ENCODE peak calls at places on chromosomes 12 and 14, in ten cellular contexts. N is A172; O is activated CD4-positive, alpha-beta T cell treated with anti-CD3 and anti-CD28 coated beads for 48 hours; Y is mucosa of descending colon; J is A549; D is NCI-H460; I is heart left ventricle; H is fibroblast of pulmonary artery; M is amniotic stem cell; R is cardiac muscle cell. C is an unnamed sample.

GRCh38 chr12:87802721-87803011 is 226.5 kb downstream of the C12orf50 start:
- DNase-seq in N (no peak), O (no peak), Y (no peak), J (no peak), D (no peak), I (no peak), H (no peak), M (no peak), R (no peak), C (no peak)

GRCh38 chr14:35404496-35405303 is at the start of gene NFKBIA:
- DNase-seq in N (peak), O (peak), Y (peak), J (peak), D (peak), I (peak), H (peak), M (peak), R (peak), C (peak)

GRCh38 chr14:104307246-104307626 is 168.8 kb downstream of the KIF26A start:
- DNase-seq in N (no peak), O (no peak), Y (no peak), J (no peak), D (no peak), I (no peak), H (no peak), M (no peak), R (no peak), C (no peak)

GRCh38 chr14:20468773-20469241 is 399 bp upstream of the PNP start:
- DNase-seq in N (no peak), O (no peak), Y (no peak), J (peak), D (no peak), I (no peak), H (no peak), M (no peak), R (no peak), C (no peak)

GRCh38 chr12:130775953-130776856 is 60.1 kb upstream of the RIMBP2 start:
- DNase-seq in N (peak), O (peak), Y (peak), J (peak), D (peak), I (peak), H (peak), M (peak), R (peak), C (no peak)

GRCh38 chr12:22275847-22276246 is 58.7 kb downstream of the ST8SIA1 start:
- DNase-seq in N (peak), O (no peak), Y (peak), J (peak), D (no peak), I (peak), H (peak), M (peak), R (peak), C (no peak)

GRCh38 chr14:35159742-35160409 is 37.5 kb downstream of the PRORP start:
- DNase-seq in N (peak), O (no peak), Y (no peak), J (peak), D (peak), I (no peak), H (peak), M (peak), R (peak), C (no peak)

GRCh38 chr12:111636209-111636928 is 37.3 kb upstream of the ATXN2 start:
- DNase-seq in N (no peak), O (no peak), Y (peak), J (no peak), D (no peak), I (peak), H (peak), M (peak), R (peak), C (peak)

GRCh38 chr12:119589634-119590033 is 3.9 kb upstream of the TMEM233 start:
- DNase-seq in N (no peak), O (no peak), Y (no peak), J (no peak), D (no peak), I (no peak), H (no peak), M (no peak), R (no peak), C (no peak)

GRCh38 chr12:123250471-123251383 is 17.5 kb downstream of the MTRFR start:
- DNase-seq in N (peak), O (no peak), Y (peak), J (peak), D (peak), I (no peak), H (no peak), M (no peak), R (no peak), C (no peak)

GRCh38 chr12:2934371-2934770 is 24.8 kb upstream of the TEAD4 start:
- DNase-seq in N (no peak), O (no peak), Y (no peak), J (no peak), D (no peak), I (no peak), H (no peak), M (no peak), R (no peak), C (no peak)